ENCODE peak calls at places on chromosomes 5 and 9, in five cellular contexts. H is H1, A is IMR-90, G is K562, W is HepG2. X is an unnamed sample. For H3K9me3, the result is how much of the 10 kb centered on the place peaks cover.

GRCh38 chr5:83608122-83608521 is 112.5 kb downstream of the HAPLN1 start:
- DNase-seq in H (peak), A (peak), G (peak), W (peak), X (peak)

GRCh38 chr5:96968614-96969013 is 32.7 kb downstream of the LNPEP start:
- DNase-seq in H (no peak), A (peak), G (no peak), W (no peak), X (no peak)

GRCh38 chr9:16312116-16312515 is 558.4 kb downstream of the BNC2 start:
- DNase-seq in H (no peak), A (no peak), G (no peak), W (no peak), X (no peak)

GRCh38 chr5:109739741-109740140 is 50.0 kb downstream of the MAN2A1 start:
- DNase-seq in H (no peak), A (peak), G (no peak), W (no peak), X (no peak)

GRCh38 chr5:123119334-123119986 is 30.4 kb downstream of the PRDM6 start:
- DNase-seq in H (peak), A (peak), G (peak), W (peak), X (peak)

GRCh38 chr9:136576269-136576626 is 30.4 kb upstream of the NOTCH1 start:
- DNase-seq in H (no peak), A (peak), G (no peak), W (no peak), X (peak)

GRCh38 chr9:133089271-133089671 is 27.5 kb downstream of the CEL start:
- DNase-seq in H (no peak), A (no peak), G (peak), W (no peak), X (peak)

GRCh38 chr5:59275537-59276276 is 617.8 kb downstream of the PDE4D start:
- DNase-seq in H (no peak), A (peak), G (no peak), W (no peak), X (no peak)

GRCh38 chr5:22557251-22557650 is 295.9 kb downstream of the CDH12 start:
- DNase-seq in H (no peak), A (no peak), G (no peak), W (no peak), X (no peak)

GRCh38 chr5:175867587-175868347 is 3.6 kb upstream of the CPLX2 start:
- DNase-seq in H (peak), A (no peak), G (peak), W (peak), X (peak)

GRCh38 chr5:92371889-92372235 is 988.7 kb upstream of the ARRDC3 start:
- DNase-seq in H (no peak), A (peak), G (no peak), W (no peak), X (peak)

GRCh38 chr5:55146543-55147151 is 13.3 kb upstream of the GPX8 start:
- DNase-seq in H (peak), A (peak), G (peak), W (peak), X (peak)

GRCh38 chr9:38285236-38285635 is 107.3 kb upstream of the ALDH1B1 start:
- DNase-seq in H (no peak), A (no peak), G (no peak), W (no peak), X (no peak)

GRCh38 chr9:34252670-34253459 is 74.0 kb downstream of the UBAP1 start:
- DNase-seq in H (peak), A (peak), G (peak), W (peak), X (peak)

GRCh38 chr5:126513703-126514102 is 81.3 kb downstream of the ALDH7A1 start:
- DNase-seq in H (no peak), A (peak), G (no peak), W (no peak), X (no peak)

GRCh38 chr5:143031781-143032724 is 261.9 kb downstream of the ARHGAP26 start:
- DNase-seq in H (no peak), A (no peak), G (no peak), W (no peak), X (no peak)

GRCh38 chr5:170132642-170133448 is 27.1 kb downstream of the FOXI1 start:
- DNase-seq in H (peak), A (peak), G (no peak), W (no peak), X (no peak)

GRCh38 chr5:157535042-157535865 is 40.3 kb downstream of the ADAM19 start:
- DNase-seq in H (no peak), A (peak), G (peak), W (peak), X (no peak)

GRCh38 chr9:21684831-21685362 is 117.5 kb upstream of the MTAP start:
- DNase-seq in H (no peak), A (peak), G (no peak), W (peak), X (peak)

GRCh38 chr5:1349246-1349645 is 4.3 kb upstream of the CLPTM1L start:
- DNase-seq in H (no peak), A (no peak), G (peak), W (no peak), X (peak)

GRCh38 chr5:145062280-145062679 is 772.9 kb downstream of the PRELID2 start:
- DNase-seq in H (no peak), A (peak), G (no peak), W (no peak), X (no peak)

GRCh38 chr5:180803181-180804128 is 849 bp upstream of the MGAT1 start:
- DNase-seq in H (no peak), A (no peak), G (peak), W (peak), X (no peak)

GRCh38 chr5:13955896-13956295 is 11.4 kb upstream of the DNAH5 start:
- DNase-seq in H (no peak), A (peak), G (no peak), W (no peak), X (no peak)

GRCh38 chr9:85237478-85237877 is 504.3 kb downstream of the AGTPBP1 start:
- DNase-seq in H (no peak), A (no peak), G (no peak), W (no peak), X (no peak)

GRCh38 chr9:112486221-112487007 is at the start of gene KIAA1958:
- DNase-seq in H (peak), A (peak), G (peak), W (peak), X (peak)

DNA sequence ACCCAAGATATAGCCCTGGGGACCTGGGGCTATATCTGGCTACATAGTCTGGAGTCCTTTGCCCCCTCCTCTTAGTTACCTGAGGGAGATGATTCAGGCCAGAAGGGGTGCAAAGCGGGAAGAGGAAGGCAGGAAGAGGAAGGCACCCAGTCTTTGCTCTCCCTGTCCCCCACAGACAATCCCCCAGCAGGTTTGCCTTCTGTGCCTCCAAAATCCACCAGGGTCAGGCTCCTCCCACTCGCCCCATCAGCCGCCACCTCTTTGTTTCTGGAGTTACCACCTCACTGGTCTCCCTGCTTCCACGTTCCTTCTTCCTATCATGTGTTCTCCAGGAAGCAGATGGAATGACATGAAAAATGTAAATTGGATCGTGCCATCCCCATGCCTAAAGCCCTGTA is 31.2 kb upstream of the FABP6 start:
- DNase-seq in H (no peak), A (no peak), G (peak), W (no peak), X (no peak)
- TF ChIP-seq MAFK in H (no peak), A (no peak), G (no peak), W (no peak), X (no peak)

GRCh38 chr9:82637368-82637767 is 425.6 kb downstream of the RASEF start:
- DNase-seq in H (no peak), A (no peak), G (no peak), W (no peak), X (no peak)
- H3K9me3 ChIP-seq in H (under half), A (under half), G (under half), W (under half), X (under half)

GRCh38 chr9:130183133-130183762 is 11.0 kb downstream of the NCS1 start:
- DNase-seq in H (no peak), A (peak), G (no peak), W (peak), X (peak)
- TF ChIP-seq CEBPB in H (no peak), A (no peak), G (no peak), W (no peak), X (no peak)

GRCh38 chr5:108615216-108615615 is 132.5 kb upstream of the FER start:
- DNase-seq in H (no peak), A (peak), G (no peak), W (no peak), X (no peak)
- TF ChIP-seq MAFK in H (no peak), A (peak), G (no peak), W (no peak), X (no peak)

DNA sequence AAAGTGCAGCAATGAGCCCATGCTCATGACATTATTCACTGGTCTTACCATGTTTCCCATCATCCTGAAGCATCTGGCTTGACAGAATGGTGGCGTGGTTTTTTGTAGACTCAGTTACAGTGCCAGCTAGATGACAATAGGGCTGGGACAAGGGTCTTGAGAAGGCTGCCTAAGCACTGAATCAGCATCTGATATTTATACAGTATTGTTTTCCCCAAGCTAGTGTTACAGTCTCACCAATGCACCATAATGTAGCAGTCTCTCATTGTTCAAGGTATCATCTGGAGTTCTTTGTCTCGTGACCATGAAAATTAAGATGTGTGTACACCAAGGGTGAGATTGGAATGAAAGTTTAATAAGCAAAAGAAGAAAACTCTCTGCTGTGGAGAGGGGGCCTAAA is 19.0 kb upstream of the GGTA1 start:
- DNase-seq in H (no peak), A (no peak), G (no peak), W (no peak), X (no peak)
- H3K9me3 ChIP-seq in H (under half), A (under half), G (under half), W (under half), X (under half)

GRCh38 chr9:2638871-2639673 is 17.5 kb downstream of the VLDLR start:
- DNase-seq in H (no peak), A (no peak), G (no peak), W (no peak), X (no peak)

GRCh38 chr9:2640570-2640969 is 19.0 kb downstream of the VLDLR start:
- DNase-seq in H (no peak), A (no peak), G (no peak), W (no peak), X (no peak)

GRCh38 chr9:2642068-2642467 is 20.5 kb downstream of the VLDLR start:
- DNase-seq in H (no peak), A (no peak), G (no peak), W (no peak), X (no peak)

GRCh38 chr9:2641033-2641432 is 19.4 kb downstream of the VLDLR start:
- DNase-seq in H (no peak), A (no peak), G (no peak), W (no peak), X (no peak)

GRCh38 chr9:2639786-2640185 is 18.2 kb downstream of the VLDLR start:
- DNase-seq in H (no peak), A (no peak), G (no peak), W (peak), X (no peak)
- TF ChIP-seq CEBPB in H (no peak), A (no peak), G (no peak), W (peak), X (no peak)

X was measured in A549.